ENCODE peak calls at places on chromosome 9, in five cellular contexts. P is endothelial cell, Z is GM13976, B is spleen, I is fibroblast of lung. V is an unnamed sample.

GRCh38 chr9:4334439-4334838 is 34.6 kb upstream of the GLIS3 start:
- DNase-seq in B (no peak), P (peak), Z (no peak), I (no peak), V (peak)

GRCh38 chr9:38038307-38039089 is 30.5 kb downstream of the SHB start:
- DNase-seq in P (no peak), Z (peak), I (no peak), B (no peak), V (no peak)

GRCh38 chr9:75996726-75997125 is 106.3 kb downstream of the PCSK5 start:
- DNase-seq in P (no peak), I (no peak), B (no peak), Z (no peak), V (no peak)

GRCh38 chr9:90504486-90504885 is 138.1 kb downstream of the DIRAS2 start:
- DNase-seq in B (no peak), I (no peak), Z (peak), P (no peak), V (no peak)

GRCh38 chr9:38091310-38092199 is 22.5 kb upstream of the SHB start:
- DNase-seq in B (peak), Z (peak), I (no peak), P (no peak), V (no peak)

GRCh38 chr9:112789493-112789892 is 38.9 kb downstream of the SNX30 start:
- DNase-seq in B (no peak), Z (no peak), P (no peak), I (no peak), V (no peak)

GRCh38 chr9:35729700-35730485 is 2.1 kb downstream of the TLN1 start:
- DNase-seq in B (peak), I (peak), P (peak), Z (no peak), V (peak)

GRCh38 chr9:68702493-68702892 is 2.5 kb upstream of the PIP5K1B start:
- DNase-seq in P (no peak), I (no peak), Z (no peak), B (no peak), V (no peak)

GRCh38 chr9:115305543-115305942 is 187.6 kb upstream of the TNC start:
- DNase-seq in I (no peak), P (no peak), Z (no peak), B (no peak), V (no peak)

GRCh38 chr9:94971378-94972131 is 245.1 kb downstream of the AOPEP start:
- DNase-seq in P (no peak), B (no peak), Z (no peak), I (no peak), V (no peak)

GRCh38 chr9:69785757-69786156 is 25.9 kb upstream of the PTAR1 start:
- DNase-seq in Z (no peak), P (no peak), I (peak), B (no peak), V (no peak)

GRCh38 chr9:13013976-13014375 is 239.2 kb downstream of the LURAP1L start:
- DNase-seq in Z (no peak), I (no peak), B (no peak), P (no peak), V (no peak)

GRCh38 chr9:75090579-75090978 is 2.3 kb downstream of the OSTF1 start:
- DNase-seq in Z (no peak), B (no peak), P (no peak), I (no peak), V (no peak)

GRCh38 chr9:2017209-2017458 is 2.0 kb downstream of the SMARCA2 start:
- DNase-seq in P (no peak), Z (no peak), I (no peak), B (no peak), V (no peak)

GRCh38 chr9:3699868-3700267 is 174.1 kb upstream of the RFX3 start:
- DNase-seq in B (no peak), P (no peak), Z (no peak), I (no peak), V (no peak)

GRCh38 chr9:116951588-116952433 is 264.7 kb downstream of the TRIM32 start:
- DNase-seq in B (no peak), P (no peak), I (peak), Z (peak), V (no peak)

GRCh38 chr9:237141-237857 is 22.6 kb downstream of the DOCK8 start:
- DNase-seq in P (no peak), Z (no peak), B (no peak), I (no peak), V (no peak)

GRCh38 chr9:89835676-89836075 is 230.9 kb downstream of the GADD45G start:
- DNase-seq in Z (no peak), B (no peak), P (no peak), I (peak), V (no peak)

GRCh38 chr9:109286571-109286977 is 34.3 kb downstream of the EPB41L4B start:
- DNase-seq in I (peak), Z (no peak), P (no peak), B (no peak), V (no peak)

GRCh38 chr9:74570879-74571512 is 73.9 kb downstream of the RORB start:
- DNase-seq in P (peak), B (no peak), Z (peak), I (peak), V (no peak)

GRCh38 chr9:75685059-75685458 is 205.4 kb upstream of the PCSK5 start:
- DNase-seq in P (no peak), Z (no peak), B (no peak), I (no peak), V (no peak)

GRCh38 chr9:36820392-36820861 is 213.6 kb downstream of the PAX5 start:
- DNase-seq in B (no peak), I (no peak), P (no peak), Z (no peak), V (no peak)

DNA sequence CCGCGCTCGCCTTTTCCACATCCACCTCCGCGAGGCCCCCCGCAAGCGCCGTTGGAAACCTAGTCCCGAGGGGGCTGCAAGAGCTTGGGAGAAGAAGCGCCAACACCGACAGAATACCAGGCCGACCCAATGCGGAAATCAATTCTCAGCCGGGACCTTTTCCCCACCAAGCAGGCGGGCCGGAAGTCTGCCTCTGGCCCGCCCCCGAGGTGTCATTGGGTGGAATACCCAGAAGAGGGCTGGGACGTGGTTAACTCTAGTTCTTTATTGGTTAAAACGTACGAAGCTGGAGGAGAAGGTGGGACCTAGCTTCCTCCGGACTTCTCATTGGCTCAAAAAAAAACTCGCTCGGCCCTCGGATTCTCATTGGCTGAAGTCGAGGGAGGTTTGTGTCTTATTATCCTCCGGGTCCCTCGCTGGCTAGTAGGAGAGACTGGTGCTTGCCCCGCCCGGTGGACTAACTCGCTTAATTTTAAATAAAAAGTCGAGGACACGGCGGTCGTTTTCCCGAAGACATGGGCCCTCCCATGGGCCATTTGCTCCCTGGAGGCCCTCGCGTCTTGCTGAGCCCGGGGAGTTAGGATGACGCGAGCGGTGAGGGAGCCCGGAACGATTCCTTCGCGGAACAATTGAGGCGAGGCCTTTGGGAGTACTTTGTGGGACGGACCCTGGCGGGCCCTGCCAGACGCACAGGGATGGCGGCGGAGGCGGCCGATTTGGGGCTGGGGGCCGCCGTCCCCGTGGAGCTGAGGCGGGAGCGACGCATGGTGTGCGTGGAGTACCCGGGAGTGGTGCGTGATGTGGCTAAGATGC is at the start of gene GTF3C5:
- DNase-seq in Z (peak), P (peak), B (peak), I (peak), V (peak)
- TF ChIP-seq CTCF in Z (no peak), P (no peak), B (peak), I (no peak), V (no peak)

GRCh38 chr9:84419203-84419602 is 78.6 kb upstream of the SLC28A3 start:
- DNase-seq in B (no peak), Z (no peak), P (no peak), I (no peak), V (no peak)
- TF ChIP-seq CTCF in B (no peak), Z (no peak), P (no peak), I (no peak), V (no peak)

DNA sequence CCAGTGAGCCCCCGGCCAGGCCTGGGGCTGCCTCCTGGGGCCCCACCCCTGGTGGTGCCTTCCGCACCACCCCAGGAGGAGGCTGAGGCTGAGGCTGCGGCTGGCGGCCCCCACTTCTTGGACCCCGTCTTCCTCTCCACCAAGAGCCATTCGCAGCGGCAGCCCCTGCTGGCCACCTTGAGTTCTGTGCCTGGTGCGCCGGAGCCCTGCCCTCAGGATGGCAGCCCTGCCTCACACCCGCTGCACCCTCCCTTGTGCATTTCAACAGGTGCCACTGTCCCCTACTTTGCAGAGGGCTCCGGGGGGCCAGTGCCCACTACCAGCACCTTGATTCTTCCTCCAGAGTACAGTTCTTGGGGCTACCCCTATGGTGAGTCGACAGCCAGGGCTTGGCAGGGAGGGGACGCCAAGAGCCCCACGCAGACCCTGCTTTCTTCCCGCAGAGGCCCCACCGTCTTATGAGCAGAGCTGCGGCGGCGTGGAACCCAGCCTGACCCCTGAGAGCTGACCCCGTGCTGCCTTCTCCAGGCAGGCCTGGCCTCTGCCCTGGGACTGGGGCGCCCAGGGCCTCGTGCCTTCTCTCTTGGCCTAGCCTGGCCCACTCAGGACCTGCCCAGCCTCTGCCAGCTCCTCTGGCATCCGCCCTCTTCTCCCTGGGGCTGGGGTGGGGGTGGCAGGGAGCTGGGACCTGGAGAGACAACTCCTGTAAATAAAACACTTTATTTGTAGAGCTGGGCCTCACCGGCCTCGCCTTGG is 4.0 kb upstream of the EHMT1 start:
- DNase-seq in P (no peak), Z (no peak), I (no peak), B (peak), V (no peak)
- TF ChIP-seq CTCF in P (no peak), Z (no peak), I (no peak), B (no peak), V (no peak)

DNA sequence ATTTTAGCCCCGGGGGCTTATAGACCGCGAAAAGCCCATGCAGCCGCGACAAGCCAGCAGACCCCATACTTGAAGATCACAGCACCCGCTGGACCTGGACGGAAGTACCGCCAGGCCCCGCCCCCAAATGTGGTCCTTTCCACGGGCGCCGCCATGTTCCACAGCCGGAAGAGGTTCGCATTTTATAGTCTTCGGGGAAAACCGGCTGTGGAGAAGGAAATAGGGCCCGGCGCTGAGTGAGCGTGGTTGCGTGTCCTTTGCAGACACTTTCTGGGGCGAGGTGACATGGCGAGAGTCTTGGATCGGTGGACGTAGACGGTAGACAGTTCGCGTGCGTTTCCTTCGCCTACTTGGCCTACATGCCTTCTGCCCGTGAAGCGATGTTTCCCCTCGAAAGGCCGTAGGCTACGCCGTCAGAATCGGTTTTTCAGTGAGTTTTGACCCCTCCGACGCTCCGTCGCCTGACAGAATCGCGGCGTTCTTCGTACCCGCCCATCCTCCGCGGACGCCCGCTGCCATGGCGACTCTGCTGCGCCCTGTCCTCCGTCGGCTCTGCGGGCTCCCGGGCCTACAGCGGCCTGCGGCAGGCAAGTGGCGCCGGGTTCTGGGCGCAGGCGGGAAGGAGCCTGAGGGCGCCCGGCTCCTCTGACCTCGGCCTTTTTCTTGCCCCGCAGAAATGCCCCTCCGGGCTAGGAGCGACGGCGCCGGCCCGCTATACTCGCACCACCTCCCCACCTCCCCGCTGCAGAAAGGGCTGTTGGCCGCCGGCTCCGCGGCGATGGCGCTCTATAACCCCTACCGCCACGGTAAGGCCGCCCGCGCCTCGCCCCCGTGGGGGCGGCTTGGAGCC is at the start of the genes COQ4 and TRUB2:
- DNase-seq in B (peak), I (peak), P (peak), Z (peak), V (peak)
- TF ChIP-seq CTCF in B (no peak), I (no peak), P (no peak), Z (no peak), V (no peak)

GRCh38 chr9:136664799-136665082 is 2.0 kb downstream of the EGFL7 start:
- DNase-seq in P (no peak), I (no peak), B (no peak), Z (no peak), V (no peak)

GRCh38 chr9:136664000-136664798 is 1.5 kb downstream of the EGFL7 start:
- DNase-seq in I (no peak), P (no peak), Z (no peak), B (no peak), V (no peak)

GRCh38 chr9:136666364-136667216 is 3.9 kb downstream of the EGFL7 start:
- DNase-seq in P (no peak), Z (no peak), I (no peak), B (no peak), V (no peak)

GRCh38 chr9:136665704-136666363 is 3.1 kb downstream of the EGFL7 start:
- DNase-seq in I (no peak), P (peak), Z (peak), B (no peak), V (no peak)

GRCh38 chr9:136665111-136665703 is 2.5 kb downstream of the EGFL7 start:
- DNase-seq in I (no peak), P (no peak), B (no peak), Z (peak), V (no peak)
- TF ChIP-seq CTCF in I (peak), P (no peak), B (no peak), Z (no peak), V (no peak)

GRCh38 chr9:15485836-15486678 is 24.7 kb downstream of the PSIP1 start:
- DNase-seq in B (no peak), I (peak), Z (no peak), P (no peak), V (no peak)
- TF ChIP-seq CTCF in B (peak), I (peak), Z (peak), P (peak), V (peak)

DNA sequence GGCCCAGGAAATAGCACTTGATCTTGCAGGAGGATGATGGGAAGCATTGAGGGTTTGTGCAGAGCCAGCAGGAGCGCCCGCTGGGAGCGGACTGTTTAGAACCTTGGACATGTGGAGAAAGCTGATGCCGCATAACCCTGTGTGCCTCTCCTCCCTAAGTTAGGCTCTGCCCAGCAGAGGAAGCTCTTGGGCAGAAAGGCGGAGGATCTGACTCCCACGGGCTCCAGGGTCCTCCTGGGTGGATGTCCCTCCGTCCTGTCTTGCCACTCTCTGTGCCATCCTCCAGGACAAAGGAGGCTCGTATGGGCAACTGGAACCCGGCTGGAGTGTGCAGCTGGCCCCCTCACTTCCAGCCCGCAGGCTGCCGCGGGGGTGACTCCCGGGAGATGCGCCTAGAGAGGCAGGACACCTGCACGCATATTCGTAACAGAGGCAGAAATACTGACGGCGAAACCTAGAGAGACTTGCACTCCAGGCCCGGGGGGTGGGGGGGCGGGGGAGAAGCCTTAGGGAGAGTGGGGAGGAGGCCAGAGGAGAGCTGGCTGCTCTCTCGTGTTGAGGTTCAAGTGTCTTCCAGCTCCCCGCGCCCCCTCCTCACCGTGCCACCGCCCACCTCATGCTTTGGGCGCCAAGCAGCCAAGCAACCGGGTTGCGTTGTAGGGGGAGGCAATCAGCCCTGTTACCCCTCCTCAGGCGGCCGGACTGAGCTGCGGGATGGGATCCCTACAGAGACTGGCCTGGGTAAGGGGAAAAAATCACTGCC is 5.4 kb upstream of the FOXE1 start:
- DNase-seq in P (no peak), B (no peak), Z (no peak), I (no peak), V (no peak)
- TF ChIP-seq CTCF in P (no peak), B (no peak), Z (no peak), I (no peak), V (no peak)

GRCh38 chr9:133049043-133049442 is 12.7 kb upstream of the CEL start:
- DNase-seq in P (no peak), B (no peak), Z (peak), I (no peak), V (no peak)

GRCh38 chr9:133050781-133051180 is 11.0 kb upstream of the CEL start:
- DNase-seq in Z (no peak), B (peak), P (no peak), I (no peak), V (no peak)

GRCh38 chr9:133050142-133050541 is 11.6 kb upstream of the CEL start:
- DNase-seq in B (no peak), Z (no peak), P (no peak), I (peak), V (no peak)

GRCh38 chr9:133046900-133047295 is 14.9 kb upstream of the CEL start:
- DNase-seq in I (no peak), Z (no peak), B (no peak), P (no peak), V (no peak)

GRCh38 chr9:133048595-133048994 is 13.2 kb upstream of the CEL start:
- DNase-seq in B (no peak), I (no peak), P (no peak), Z (peak), V (no peak)
- TF ChIP-seq CTCF in B (no peak), I (peak), P (no peak), Z (peak), V (peak)